ENCODE peak calls at places on chromosomes 6 and 20, in seven cellular contexts. P is GM12865, K is gastrocnemius medialis, R is heart left ventricle, X is endothelial cell, O is esophagus muscularis mucosa, Q is hepatocyte. M is an unnamed sample.

GRCh38 chr20:13298692-13299373 is 77.8 kb downstream of the ISM1 start:
- DNase-seq in P (no peak), K (no peak), R (no peak), X (no peak), O (peak), Q (no peak), M (no peak)

GRCh38 chr6:36822506-36823269 is 16.6 kb downstream of the CPNE5 start:
- DNase-seq in P (no peak), K (no peak), R (peak), X (no peak), O (no peak), Q (no peak), M (no peak)

GRCh38 chr6:100112855-100113508 is 119.0 kb upstream of the MCHR2 start:
- DNase-seq in P (no peak), K (no peak), R (no peak), X (no peak), O (no peak), Q (no peak), M (no peak)

GRCh38 chr6:132952468-132952867 is 138.1 kb downstream of the RPS12 start:
- DNase-seq in P (no peak), K (no peak), R (no peak), X (no peak), O (no peak), Q (no peak), M (no peak)

GRCh38 chr6:85641916-85642773 is 541 bp downstream of the SYNCRIP start:
- DNase-seq in P (peak), K (peak), R (peak), X (peak), O (peak), Q (peak), M (no peak)

GRCh38 chr6:103027532-103027931 is 1634.0 kb downstream of the GRIK2 start:
- DNase-seq in P (no peak), K (no peak), R (no peak), X (no peak), O (no peak), Q (no peak), M (no peak)

GRCh38 chr6:53691667-53692133 is 26.1 kb upstream of the KLHL31 start:
- DNase-seq in P (peak), K (no peak), R (no peak), X (no peak), O (no peak), Q (no peak), M (no peak)

GRCh38 chr6:111620168-111620567 is 14.5 kb upstream of the TRAF3IP2 start:
- DNase-seq in P (no peak), K (no peak), R (no peak), X (no peak), O (no peak), Q (no peak), M (no peak)

GRCh38 chr6:118080547-118080946 is 173.5 kb downstream of the SLC35F1 start:
- DNase-seq in P (no peak), K (no peak), R (no peak), X (no peak), O (no peak), Q (no peak), M (no peak)
- TF ChIP-seq CTCF in P (no peak), K (no peak), R (no peak), X (peak), O (no peak), Q (peak), M (no peak)

GRCh38 chr6:164897523-164898094 is 411.8 kb downstream of the C6orf118 start:
- DNase-seq in P (no peak), K (no peak), R (no peak), X (peak), O (no peak), Q (no peak), M (no peak)
- TF ChIP-seq CTCF in P (no peak), K (no peak), R (no peak), X (peak), O (no peak), Q (no peak), M (no peak)

GRCh38 chr6:158561247-158561884 is 1.5 kb downstream of the TMEM181 start:
- DNase-seq in P (no peak), K (no peak), R (no peak), X (no peak), O (no peak), Q (no peak), M (no peak)
- TF ChIP-seq CTCF in P (no peak), K (no peak), R (no peak), X (no peak), O (no peak), Q (no peak), M (no peak)

GRCh38 chr6:30135147-30135546 is 793 bp upstream of the TRIM40 start:
- DNase-seq in P (no peak), K (no peak), R (no peak), X (no peak), O (no peak), Q (no peak), M (no peak)

GRCh38 chr6:30129270-30129669 is 6.7 kb upstream of the TRIM40 start:
- DNase-seq in P (no peak), K (no peak), R (no peak), X (no peak), O (no peak), Q (no peak), M (no peak)

GRCh38 chr6:30129818-30130679 is 5.9 kb upstream of the TRIM40 start:
- DNase-seq in P (no peak), K (no peak), R (no peak), X (no peak), O (peak), Q (no peak), M (no peak)

GRCh38 chr6:30130887-30131862 is 4.8 kb upstream of the TRIM40 start:
- DNase-seq in P (peak), K (peak), R (peak), X (peak), O (peak), Q (peak), M (peak)

DNA sequence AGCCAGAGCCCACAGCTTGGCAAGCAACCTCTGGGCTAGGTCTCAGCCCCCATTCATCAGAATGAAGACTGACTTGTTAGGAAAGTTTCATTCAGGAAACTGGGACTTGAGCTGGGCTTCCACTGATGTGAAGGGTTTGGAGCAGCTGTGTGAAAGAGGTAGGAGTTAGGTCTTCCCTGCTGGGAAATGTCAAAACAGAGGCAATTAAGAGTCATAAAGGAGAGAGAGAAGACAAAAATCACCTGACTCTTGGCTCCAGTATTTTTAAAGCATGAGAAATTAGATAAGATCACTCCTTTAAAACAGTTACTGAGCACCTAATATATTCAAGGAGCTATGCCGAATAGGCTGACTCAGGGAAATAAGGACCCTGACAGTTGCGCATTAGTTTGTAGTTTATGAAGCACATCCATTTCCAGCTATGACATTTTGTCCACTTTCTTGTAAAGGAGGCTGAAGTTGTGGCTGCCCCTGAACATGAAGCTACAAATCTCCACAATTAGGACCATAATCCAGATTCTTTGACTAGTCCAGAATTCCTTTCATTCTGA is 3.9 kb upstream of the TRIM40 start:
- DNase-seq in P (no peak), K (no peak), R (no peak), X (no peak), O (peak), Q (no peak), M (no peak)
- TF ChIP-seq CTCF in P (no peak), K (no peak), R (no peak), X (no peak), O (no peak), Q (no peak), M (no peak)

DNA sequence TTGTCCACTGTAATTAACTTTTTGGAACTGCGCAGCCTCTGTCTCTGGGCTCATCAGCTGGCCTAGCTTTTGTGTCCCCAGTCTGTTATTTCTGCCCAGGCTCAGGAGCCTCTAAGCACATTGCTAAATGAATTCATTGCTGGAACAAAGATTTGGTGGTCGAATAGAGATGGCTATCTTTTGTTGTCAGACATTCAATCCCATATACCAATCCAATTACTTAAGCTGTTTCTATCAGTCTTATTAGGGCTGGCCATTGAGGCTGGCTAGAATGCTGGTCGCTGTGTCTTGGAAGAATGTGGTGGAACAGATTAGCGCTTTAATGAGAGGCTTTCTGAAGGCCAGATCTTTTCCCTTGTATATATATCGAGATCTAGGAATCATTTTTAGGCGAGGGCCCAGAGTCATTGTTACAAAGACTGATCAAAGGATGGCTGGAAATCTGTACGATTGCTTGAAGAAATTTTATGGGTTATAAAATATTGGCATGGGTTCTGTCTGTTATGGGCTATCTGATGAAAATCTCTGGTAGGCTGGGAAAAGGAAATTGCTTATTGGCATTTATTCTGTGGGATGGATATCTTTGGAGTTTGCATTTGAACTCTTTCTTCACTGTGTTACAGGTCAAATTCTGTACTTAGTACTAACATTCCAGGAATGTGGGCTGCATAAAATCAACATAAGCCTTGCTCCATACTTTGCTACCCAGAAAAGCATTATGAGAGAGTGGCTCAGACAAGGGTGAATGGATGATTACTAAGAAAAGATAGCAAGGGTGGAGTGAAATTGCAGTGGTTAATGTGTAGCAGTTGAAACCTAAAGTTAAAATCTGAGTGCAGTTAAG is 34.8 kb upstream of the JAG1 start:
- DNase-seq in P (no peak), K (no peak), R (no peak), X (no peak), O (no peak), Q (peak), M (no peak)
- TF ChIP-seq CTCF in P (no peak), K (no peak), R (no peak), X (no peak), O (no peak), Q (no peak), M (no peak)

GRCh38 chr6:32240686-32241085 is 16.8 kb upstream of the NOTCH4 start:
- DNase-seq in P (peak), K (no peak), R (no peak), X (no peak), O (no peak), Q (no peak), M (no peak)
- TF ChIP-seq CTCF in P (no peak), K (no peak), R (no peak), X (no peak), O (no peak), Q (no peak), M (no peak)

GRCh38 chr6:12311106-12311505 is 20.9 kb downstream of the EDN1 start:
- DNase-seq in P (no peak), K (no peak), R (no peak), X (no peak), O (peak), Q (no peak), M (no peak)
- TF ChIP-seq CTCF in P (no peak), K (no peak), R (no peak), X (no peak), O (no peak), Q (no peak), M (no peak)

GRCh38 chr6:136411453-136412354 is 122.1 kb upstream of the BCLAF1 start:
- DNase-seq in P (no peak), K (no peak), R (no peak), X (no peak), O (no peak), Q (no peak), M (no peak)

GRCh38 chr6:136408205-136408604 is 118.6 kb upstream of the BCLAF1 start:
- DNase-seq in P (no peak), K (no peak), R (no peak), X (no peak), O (no peak), Q (no peak), M (no peak)

GRCh38 chr6:136410201-136411027 is 120.8 kb upstream of the BCLAF1 start:
- DNase-seq in P (peak), K (no peak), R (no peak), X (no peak), O (no peak), Q (no peak), M (no peak)

GRCh38 chr6:136411028-136411329 is 121.3 kb upstream of the BCLAF1 start:
- DNase-seq in P (no peak), K (no peak), R (no peak), X (no peak), O (no peak), Q (no peak), M (no peak)

DNA sequence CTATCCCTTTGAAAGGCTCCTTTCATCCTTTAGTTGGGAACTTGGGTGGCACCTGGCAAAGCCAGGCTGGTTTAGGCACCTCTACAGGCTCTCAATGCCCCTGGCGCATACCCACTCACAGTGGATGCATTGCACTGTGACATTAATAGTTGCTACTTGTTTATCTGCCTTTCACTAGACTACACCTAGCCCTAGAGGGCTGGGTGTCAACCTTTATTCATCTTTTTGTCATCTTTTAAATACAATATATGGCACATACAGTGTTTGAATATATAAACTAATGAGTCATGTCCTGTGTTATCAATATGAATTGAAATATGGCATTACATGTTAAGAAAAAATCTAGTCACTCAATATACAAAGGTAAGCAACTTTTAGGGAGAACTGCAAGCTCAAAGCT is 120.0 kb upstream of the BCLAF1 start:
- DNase-seq in P (no peak), K (no peak), R (no peak), X (no peak), O (no peak), Q (no peak), M (no peak)
- TF ChIP-seq CTCF in P (no peak), K (no peak), R (no peak), X (no peak), O (no peak), Q (no peak), M (no peak)